ENCODE peak calls at places on chromosomes 7 and 10, in five cellular contexts. D is HepG2, U is H1, I is K562, G is GM12878. X is an unnamed sample.

GRCh38 chr10:121741246-121741645 is 143.0 kb upstream of the FGFR2 start:
- DNase-seq in D (no peak), U (no peak), I (no peak), G (no peak), X (no peak)

GRCh38 chr10:119315128-119316001 is 108.0 kb downstream of the GRK5 start:
- DNase-seq in D (peak), U (no peak), I (peak), G (peak), X (peak)

GRCh38 chr10:119305860-119306513 is 98.6 kb downstream of the GRK5 start:
- DNase-seq in D (no peak), U (no peak), I (peak), G (peak), X (no peak)

GRCh38 chr10:24951201-24952145 is 933 bp downstream of the PRTFDC1 start:
- DNase-seq in D (no peak), U (peak), I (peak), G (no peak), X (peak)

GRCh38 chr7:139431459-139431858 is 52.0 kb downstream of the KLRG2 start:
- DNase-seq in D (no peak), U (no peak), I (no peak), G (no peak), X (no peak)

GRCh38 chr7:139720705-139721231 is 57.0 kb downstream of the HIPK2 start:
- DNase-seq in D (no peak), U (no peak), I (no peak), G (no peak), X (no peak)

GRCh38 chr7:136912339-136912738 is 43.9 kb downstream of the CHRM2 start:
- DNase-seq in D (no peak), U (no peak), I (no peak), G (no peak), X (peak)

GRCh38 chr10:56785292-56785691 is 424.2 kb upstream of the ZWINT start:
- DNase-seq in D (no peak), U (no peak), I (no peak), G (no peak), X (no peak)

GRCh38 chr10:70722820-70723424 is 50.6 kb downstream of the ADAMTS14 start:
- DNase-seq in D (no peak), U (no peak), I (no peak), G (no peak), X (no peak)

GRCh38 chr7:140923358-140924006 is 1.2 kb downstream of the BRAF start:
- DNase-seq in D (no peak), U (no peak), I (peak), G (no peak), X (peak)

GRCh38 chr10:25699631-25700030 is 234.4 kb upstream of the MYO3A start:
- DNase-seq in D (no peak), U (no peak), I (no peak), G (no peak), X (no peak)

GRCh38 chr7:40525764-40526163 is 391.0 kb downstream of the SUGCT start:
- DNase-seq in D (no peak), U (no peak), I (no peak), G (no peak), X (no peak)

GRCh38 chr10:3010819-3011422 is 56.4 kb upstream of the PFKP start:
- DNase-seq in D (peak), U (no peak), I (no peak), G (no peak), X (no peak)

GRCh38 chr10:6269953-6270867 is 67.5 kb downstream of the PFKFB3 start:
- DNase-seq in D (no peak), U (no peak), I (no peak), G (peak), X (no peak)

GRCh38 chr7:156074982-156075615 is 262.8 kb upstream of the SHH start:
- DNase-seq in D (no peak), U (no peak), I (peak), G (no peak), X (peak)

GRCh38 chr7:34011017-34011680 is 105.8 kb downstream of the BMPER start:
- DNase-seq in D (no peak), U (no peak), I (no peak), G (no peak), X (no peak)

GRCh38 chr10:63466168-63466935 is 575 bp upstream of the JMJD1C start:
- DNase-seq in D (peak), U (no peak), I (peak), G (no peak), X (peak)

GRCh38 chr10:77421576-77421975 is 216.0 kb downstream of the KCNMA1 start:
- DNase-seq in D (no peak), U (no peak), I (no peak), G (no peak), X (no peak)

GRCh38 chr10:113945075-113945686 is 90.7 kb downstream of the NHLRC2 start:
- DNase-seq in D (no peak), U (no peak), I (no peak), G (no peak), X (no peak)

GRCh38 chr7:156795415-156795814 is 97.6 kb downstream of the LMBR1 start:
- DNase-seq in D (no peak), U (no peak), I (no peak), G (no peak), X (no peak)

GRCh38 chr10:110544958-110545537 is 22.4 kb upstream of the SMC3 start:
- DNase-seq in D (no peak), U (no peak), I (no peak), G (no peak), X (no peak)

GRCh38 chr10:32266979-32267378 is 80.0 kb downstream of the EPC1 start:
- DNase-seq in D (no peak), U (peak), I (no peak), G (no peak), X (peak)

GRCh38 chr7:74092321-74092963 is 8.8 kb downstream of the LIMK1 start:
- DNase-seq in D (no peak), U (no peak), I (peak), G (no peak), X (peak)

GRCh38 chr7:115763347-115763746 is 267.2 kb downstream of the TFEC start:
- DNase-seq in D (no peak), U (no peak), I (no peak), G (no peak), X (peak)

GRCh38 chr7:77823787-77824186 is 25.2 kb downstream of the PHTF2 start:
- DNase-seq in D (no peak), U (no peak), I (no peak), G (no peak), X (no peak)

GRCh38 chr7:13117103-13117502 is 429.7 kb downstream of the ARL4A start:
- DNase-seq in D (peak), U (no peak), I (no peak), G (no peak), X (peak)

GRCh38 chr7:155412416-155413253 is 45.3 kb upstream of the EN2 start:
- DNase-seq in D (peak), U (no peak), I (peak), G (no peak), X (peak)

GRCh38 chr7:150408393-150409299 is 29.5 kb downstream of the ZNF775 start:
- DNase-seq in D (no peak), U (no peak), I (no peak), G (no peak), X (no peak)

GRCh38 chr10:122671355-122671754 is 28.3 kb downstream of the C10orf120 start:
- DNase-seq in D (no peak), U (no peak), I (no peak), G (no peak), X (no peak)

GRCh38 chr7:157302314-157302711 is 34.5 kb upstream of the DNAJB6 start:
- DNase-seq in D (no peak), U (no peak), I (peak), G (peak), X (peak)

GRCh38 chr7:47672966-47673365 is 91.1 kb upstream of the TNS3 start:
- DNase-seq in D (peak), U (no peak), I (no peak), G (no peak), X (no peak)

GRCh38 chr7:47669178-47669878 is 87.4 kb upstream of the TNS3 start:
- DNase-seq in D (peak), U (no peak), I (no peak), G (peak), X (no peak)

GRCh38 chr7:47671358-47671757 is 89.4 kb upstream of the TNS3 start:
- DNase-seq in D (no peak), U (no peak), I (no peak), G (no peak), X (no peak)

GRCh38 chr7:47670738-47671137 is 88.8 kb upstream of the TNS3 start:
- DNase-seq in D (no peak), U (no peak), I (no peak), G (peak), X (peak)

DNA sequence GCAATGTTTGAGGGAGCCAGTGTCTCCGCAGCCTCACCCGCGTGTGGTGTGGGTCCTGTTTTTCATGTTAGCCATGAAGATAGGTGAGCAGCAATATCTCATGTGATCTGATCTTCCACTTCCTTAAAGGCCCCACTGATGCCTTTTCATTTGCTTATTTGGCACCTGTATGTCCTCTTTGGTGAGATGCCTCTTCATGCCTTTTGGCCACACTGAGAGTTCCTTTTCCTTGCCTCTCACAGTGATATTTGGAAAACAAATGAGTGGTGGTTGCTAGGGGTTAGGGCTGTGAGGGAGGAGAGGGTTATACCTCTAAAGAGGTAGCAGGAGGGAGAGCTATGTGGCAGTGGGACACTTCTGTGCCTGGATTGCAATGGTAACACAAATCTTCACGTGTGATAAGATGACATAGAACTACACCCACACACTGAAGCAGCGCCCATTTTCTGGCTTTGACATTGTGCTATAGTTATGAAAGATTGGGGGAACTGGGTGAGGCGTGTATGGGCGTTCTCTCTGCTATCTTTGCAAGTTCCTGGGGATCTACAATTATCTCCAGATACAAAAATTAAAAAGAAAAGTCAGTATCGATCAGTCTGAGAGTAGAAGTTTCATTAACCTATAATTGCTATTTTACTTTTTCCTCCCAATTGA is 90.5 kb upstream of the TNS3 start:
- DNase-seq in D (no peak), U (no peak), I (no peak), G (no peak), X (no peak)
- H3K4me2 ChIP-seq in D (no peak), U (no peak), I (no peak), G (peak), X (peak)

GRCh38 chr7:27808626-27809025 is 68.7 kb downstream of the TAX1BP1 start:
- DNase-seq in D (no peak), U (no peak), I (no peak), G (no peak), X (no peak)
- TF ChIP-seq CREB1 in D (no peak), U (no peak), I (no peak), G (no peak), X (no peak)

DNA sequence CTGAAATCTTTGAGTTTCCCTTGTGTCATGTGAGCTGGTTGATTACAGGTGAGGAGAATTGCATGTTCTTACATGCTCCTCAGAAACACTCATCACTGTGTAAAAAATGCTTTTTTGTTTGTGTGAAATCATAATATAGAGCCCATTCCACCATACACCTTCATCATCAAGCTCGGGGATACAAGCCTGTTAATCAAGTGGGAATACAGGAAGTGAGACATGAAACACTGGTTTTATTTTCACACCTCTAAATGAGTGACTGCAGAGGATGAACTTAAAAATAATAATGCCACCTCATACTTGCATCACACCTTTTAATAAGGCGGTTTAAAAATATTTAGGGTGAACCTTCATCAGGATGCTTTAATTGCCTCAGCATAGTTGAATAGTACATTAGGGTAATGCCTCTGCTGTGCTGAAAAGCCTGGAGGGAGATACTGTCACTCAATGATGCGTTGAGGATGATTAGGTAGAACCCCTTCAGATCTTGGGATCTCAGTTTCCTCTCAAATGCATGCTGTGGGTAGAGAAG is 164.6 kb downstream of the AUTS2 start:
- DNase-seq in D (no peak), U (no peak), I (no peak), G (no peak), X (no peak)
- H3K4me2 ChIP-seq in D (no peak), U (no peak), I (no peak), G (peak), X (no peak)

DNA sequence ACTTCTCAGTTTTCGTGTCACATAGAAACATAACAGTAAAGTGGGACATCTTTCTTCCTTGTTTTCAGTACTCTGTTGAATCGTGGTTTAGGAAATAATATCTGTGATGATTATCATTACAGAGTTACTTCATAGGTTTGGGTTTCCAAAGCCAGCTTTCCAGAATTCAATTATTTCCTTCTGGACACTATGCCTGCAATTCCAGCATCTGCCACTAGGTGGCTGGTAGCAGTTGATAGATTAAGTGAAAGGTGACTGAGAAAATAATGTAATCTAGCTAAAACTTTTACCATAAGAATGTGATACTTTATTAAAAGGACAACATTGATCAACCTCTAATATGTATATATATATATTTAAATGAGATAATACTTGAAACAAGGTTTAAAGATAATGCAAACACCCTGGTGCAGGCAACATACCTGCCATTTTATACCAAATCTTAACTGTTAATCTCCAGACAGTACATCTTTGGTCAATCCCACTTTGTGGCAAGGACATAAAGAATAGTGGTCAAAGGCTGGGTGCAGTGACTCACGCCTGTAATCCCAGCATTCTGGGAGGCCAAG is 102.6 kb downstream of the SH3PXD2A start:
- DNase-seq in D (peak), U (no peak), I (peak), G (no peak), X (peak)
- TF ChIP-seq CREB1 in D (no peak), U (no peak), I (no peak), G (no peak), X (no peak)

GRCh38 chr10:123784216-123784615 is 107.4 kb downstream of the CPXM2 start:
- DNase-seq in D (no peak), U (no peak), I (no peak), G (no peak), X (no peak)

GRCh38 chr10:123786306-123786705 is 105.3 kb downstream of the CPXM2 start:
- DNase-seq in D (no peak), U (no peak), I (no peak), G (no peak), X (no peak)

GRCh38 chr10:123783296-123783695 is 108.3 kb downstream of the CPXM2 start:
- DNase-seq in D (no peak), U (no peak), I (no peak), G (no peak), X (no peak)

GRCh38 chr10:123782549-123782948 is 109.1 kb downstream of the CPXM2 start:
- DNase-seq in D (no peak), U (no peak), I (no peak), G (no peak), X (no peak)

GRCh38 chr10:123784636-123785035 is 107.0 kb downstream of the CPXM2 start:
- DNase-seq in D (no peak), U (no peak), I (no peak), G (no peak), X (no peak)
- H3K4me2 ChIP-seq in D (no peak), U (no peak), I (no peak), G (no peak), X (no peak)

GRCh38 chr10:90347239-90347638 is 510.6 kb downstream of the HTR7 start:
- DNase-seq in D (no peak), U (no peak), I (no peak), G (no peak), X (no peak)

GRCh38 chr10:90344226-90344625 is 513.6 kb downstream of the HTR7 start:
- DNase-seq in D (no peak), U (no peak), I (no peak), G (no peak), X (no peak)

GRCh38 chr10:90337316-90337715 is 520.5 kb downstream of the HTR7 start:
- DNase-seq in D (no peak), U (no peak), I (no peak), G (no peak), X (no peak)

GRCh38 chr10:90342480-90342879 is 515.4 kb downstream of the HTR7 start:
- DNase-seq in D (no peak), U (no peak), I (no peak), G (no peak), X (no peak)
- TF ChIP-seq CREB1 in D (no peak), U (no peak), I (no peak), G (no peak), X (no peak)

DNA sequence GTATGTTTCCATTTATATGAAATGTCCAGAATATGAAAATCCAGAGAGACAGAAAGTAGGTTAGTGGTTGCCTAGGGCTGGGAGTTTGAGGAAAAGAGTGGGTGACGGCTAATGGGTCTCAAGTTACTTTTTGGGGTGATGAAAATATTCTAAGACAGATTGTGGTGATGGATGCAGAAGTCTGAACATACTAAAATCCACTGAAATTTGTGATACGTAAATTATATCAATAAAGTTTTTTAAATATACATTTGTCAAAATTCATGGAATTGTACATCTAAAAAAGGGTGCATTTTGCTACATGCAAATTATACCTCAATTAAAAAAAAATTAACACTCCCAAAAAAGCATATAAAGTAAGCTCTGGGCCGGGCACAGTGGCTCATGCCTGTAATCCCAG is 9.4 kb downstream of the DDIT4 start:
- DNase-seq in D (no peak), U (no peak), I (no peak), G (no peak), X (no peak)
- H3K4me2 ChIP-seq in D (no peak), U (no peak), I (no peak), G (no peak), X (no peak)

X was measured in GM23338.